ENCODE peak calls at places on chromosomes 16 and 17, in nine cellular contexts. L is kidney tubule cell; I is activated T-cell treated with anti-CD3 and anti-CD28 coated beads, Interleukin-2, amount 50 U/mL, for 72 hours; V is dorsolateral prefrontal cortex; G is myocyte; K is stimulated activated CD8-positive, alpha-beta memory T cell treated with anti-CD3 and anti-CD28 coated beads, Interleukin-4, amount 100 ng/mL, for 1 hour; F is A549; O is T-cell; M is lower leg skin. U is an unnamed sample.

GRCh38 chr17:80987941-80988461 is 3.6 kb upstream of the CHMP6 start:
- DNase-seq in L (no peak), I (no peak), V (no peak), G (peak), K (no peak), F (no peak), O (no peak), M (no peak), U (no peak)

GRCh38 chr16:81237282-81237681 is 1.2 kb upstream of the BCO1 start:
- DNase-seq in L (peak), I (no peak), V (peak), G (peak), K (no peak), F (no peak), O (no peak), M (no peak), U (peak)

GRCh38 chr16:88899901-88900648 is 33.6 kb upstream of the PABPN1L start:
- DNase-seq in L (no peak), I (no peak), V (no peak), G (no peak), K (no peak), F (no peak), O (no peak), M (no peak), U (no peak)

GRCh38 chr17:81515530-81516041 is 3.0 kb upstream of the ACTG1 start:
- DNase-seq in L (no peak), I (no peak), V (no peak), G (no peak), K (no peak), F (no peak), O (no peak), M (no peak), U (no peak)

GRCh38 chr16:1565083-1565805 is 31.8 kb downstream of the TMEM204 start:
- DNase-seq in L (no peak), I (no peak), V (no peak), G (no peak), K (no peak), F (no peak), O (no peak), M (no peak), U (no peak)

GRCh38 chr16:71540-72341 is 690 bp downstream of the RHBDF1 start:
- DNase-seq in L (peak), I (no peak), V (no peak), G (peak), K (no peak), F (peak), O (no peak), M (peak), U (peak)

GRCh38 chr17:47180337-47180736 is 8.8 kb downstream of the CDC27 start:
- DNase-seq in L (no peak), I (no peak), V (no peak), G (no peak), K (no peak), F (no peak), O (no peak), M (no peak), U (no peak)

GRCh38 chr17:4634981-4635380 is 6.5 kb downstream of the ALOX15 start:
- DNase-seq in L (peak), I (no peak), V (no peak), G (no peak), K (no peak), F (no peak), O (no peak), M (no peak), U (no peak)

GRCh38 chr17:74763565-74764387 is 12.4 kb downstream of the NAT9 start:
- DNase-seq in L (no peak), I (no peak), V (no peak), G (no peak), K (no peak), F (no peak), O (no peak), M (no peak), U (no peak)

U was measured in RCC 7860.